ENCODE peak calls at places on chromosomes 2 and 18, in seven cellular contexts. Y is astrocyte of the spinal cord, W is nephron progenitor cell, B is fibroblast of pulmonary artery, P is GM20000, Q is A549, R is progenitor cell of endocrine pancreas. G is an unnamed sample.
A peak's percentile ranks its signal among the peaks of the same experiment; 100 is the strongest.

GRCh38 chr2:9769171-9770005 is 73.9 kb upstream of the TAF1B start:
- DNase-seq in W (peak; percentile 72), Q (no peak), Y (no peak), R (no peak), B (no peak), P (peak; percentile 71), G (peak; percentile 88)

GRCh38 chr18:3916082-3916481 is 466.1 kb downstream of the TGIF1 start:
- DNase-seq in R (no peak), P (no peak), Q (no peak), W (no peak), B (no peak), Y (no peak), G (no peak)

GRCh38 chr18:10530852-10531251 is 5.0 kb downstream of the NAPG start:
- DNase-seq in B (no peak), R (no peak), W (no peak), P (no peak), Y (peak; percentile 7), Q (no peak), G (no peak)

GRCh38 chr2:177772529-177772928 is 300.0 kb downstream of the PDE11A start:
- DNase-seq in Q (peak; percentile 30), P (peak; percentile 21), R (no peak), B (peak; percentile 56), W (no peak), Y (peak; percentile 65), G (peak; percentile 15)

GRCh38 chr2:112001136-112001764 is 53.8 kb upstream of the TMEM87B start:
- DNase-seq in Q (no peak), B (peak; percentile 41), Y (peak; percentile 22), R (no peak), P (no peak), W (no peak), G (no peak)

GRCh38 chr2:69652206-69652605 is 8.7 kb upstream of the AAK1 start:
- DNase-seq in Q (peak; percentile 67), R (no peak), P (no peak), B (peak; percentile 56), Y (peak; percentile 67), W (no peak), G (no peak)

GRCh38 chr2:19860022-19860421 is 41.8 kb downstream of the TTC32 start:
- DNase-seq in B (peak; percentile 8), R (no peak), W (no peak), P (no peak), Y (no peak), Q (peak; percentile 18), G (no peak)

GRCh38 chr2:170969030-170969429 is 40.0 kb downstream of the GORASP2 start:
- DNase-seq in W (no peak), Q (no peak), Y (no peak), P (no peak), B (no peak), R (no peak), G (no peak)

GRCh38 chr2:179796213-179797007 is 65.0 kb downstream of the ZNF385B start:
- DNase-seq in B (no peak), Q (no peak), P (no peak), W (no peak), R (no peak), Y (no peak), G (no peak)

GRCh38 chr2:637804-638203 is 39.4 kb downstream of the TMEM18 start:
- DNase-seq in W (no peak), R (no peak), B (no peak), P (no peak), Y (no peak), Q (no peak), G (no peak)

GRCh38 chr2:3490191-3491158 is 28.9 kb downstream of the ADI1 start:
- DNase-seq in W (no peak), R (no peak), Q (no peak), Y (no peak), P (no peak), B (no peak), G (peak; percentile 32)

GRCh38 chr18:48850891-48851302 is 99.9 kb downstream of the SMAD7 start:
- DNase-seq in R (no peak), Q (no peak), B (peak; percentile 84), W (no peak), P (no peak), Y (peak; percentile 66), G (no peak)

GRCh38 chr2:79788952-79789612 is 276.2 kb downstream of the CTNNA2 start:
- DNase-seq in Q (no peak), Y (no peak), B (no peak), R (no peak), P (no peak), W (no peak), G (no peak)

GRCh38 chr2:33292981-33293586 is 183.4 kb upstream of the RASGRP3 start:
- DNase-seq in W (no peak), Y (no peak), R (no peak), B (no peak), Q (no peak), P (no peak), G (no peak)

GRCh38 chr2:231877533-231878456 is 48.4 kb downstream of the NPPC start:
- DNase-seq in P (no peak), R (no peak), W (no peak), Y (peak; percentile 31), Q (peak; percentile 55), B (peak; percentile 14), G (no peak)

GRCh38 chr2:222160125-222160524 is 138.7 kb downstream of the PAX3 start:
- DNase-seq in P (no peak), Y (no peak), R (no peak), W (no peak), B (no peak), Q (no peak), G (no peak)

GRCh38 chr18:48735070-48735676 is 196.3 kb downstream of the CTIF start:
- DNase-seq in R (no peak), W (no peak), B (no peak), Y (peak; percentile 25), P (no peak), Q (no peak), G (no peak)

GRCh38 chr2:62178741-62179271 is 17.1 kb upstream of the B3GNT2 start:
- DNase-seq in B (no peak), Q (no peak), P (no peak), R (no peak), W (no peak), Y (peak; percentile 41), G (no peak)

GRCh38 chr2:120660771-120661459 is 74.8 kb upstream of the GLI2 start:
- DNase-seq in Y (no peak), R (no peak), B (no peak), W (no peak), Q (no peak), P (no peak), G (no peak)

GRCh38 chr18:36187826-36188721 is 777 bp downstream of the MOCOS start:
- DNase-seq in B (no peak), R (peak; percentile 19), P (peak; percentile 35), W (peak; percentile 22), Q (peak; percentile 45), Y (no peak), G (peak; percentile 42)

GRCh38 chr2:235722869-235723268 is 229.0 kb downstream of the AGAP1 start:
- DNase-seq in Y (no peak), W (no peak), R (no peak), Q (no peak), P (no peak), B (no peak), G (no peak)

GRCh38 chr18:8719192-8719591 is 13.8 kb downstream of the MTCL1 start:
- DNase-seq in Y (no peak), W (no peak), B (no peak), Q (no peak), R (no peak), P (no peak), G (no peak)

GRCh38 chr18:8718401-8718913 is 13.1 kb downstream of the MTCL1 start:
- DNase-seq in R (no peak), Q (no peak), P (no peak), Y (no peak), W (no peak), B (no peak), G (no peak)

GRCh38 chr18:8720141-8720540 is 14.8 kb downstream of the MTCL1 start:
- DNase-seq in B (no peak), Y (no peak), R (no peak), Q (no peak), W (no peak), P (no peak), G (no peak)

GRCh38 chr18:8715599-8715998 is 10.2 kb downstream of the MTCL1 start:
- DNase-seq in Q (no peak), P (no peak), Y (no peak), B (no peak), R (no peak), W (no peak), G (no peak)

GRCh38 chr18:8717011-8717770 is 11.8 kb downstream of the MTCL1 start:
- DNase-seq in Q (no peak), R (no peak), W (no peak), P (no peak), B (no peak), Y (no peak), G (no peak)
- TF ChIP-seq CTCF in Q (no peak), R (no peak), W (no peak), P (no peak), B (no peak), Y (no peak), G (no peak)

GRCh38 chr2:160736148-160736547 is 242.5 kb upstream of the RBMS1 start:
- DNase-seq in R (no peak), P (no peak), Y (no peak), W (no peak), B (no peak), Q (no peak), G (no peak)

GRCh38 chr2:160741271-160741670 is 247.7 kb upstream of the RBMS1 start:
- DNase-seq in W (no peak), P (no peak), Y (no peak), R (no peak), Q (no peak), B (no peak), G (no peak)

GRCh38 chr2:160735696-160736095 is 242.1 kb upstream of the RBMS1 start:
- DNase-seq in W (no peak), R (no peak), Q (no peak), Y (no peak), B (no peak), P (no peak), G (no peak)

GRCh38 chr2:160736629-160737028 is 243.0 kb upstream of the RBMS1 start:
- DNase-seq in W (no peak), Y (peak; percentile 73), Q (peak; percentile 53), R (no peak), P (no peak), B (peak; percentile 52), G (no peak)

GRCh38 chr2:160737247-160737646 is 243.6 kb upstream of the RBMS1 start:
- DNase-seq in P (no peak), Y (peak; percentile 42), B (no peak), W (no peak), R (no peak), Q (no peak), G (no peak)
- TF ChIP-seq CTCF in P (no peak), Y (no peak), B (no peak), W (no peak), R (no peak), Q (no peak), G (no peak)

GRCh38 chr2:224347181-224348051 is 54.5 kb downstream of the FAM124B start:
- DNase-seq in Q (no peak), W (no peak), B (no peak), Y (peak; percentile 7), R (no peak), P (no peak), G (no peak)
- TF ChIP-seq CTCF in Q (no peak), W (no peak), B (no peak), Y (no peak), R (no peak), P (no peak), G (no peak)

DNA sequence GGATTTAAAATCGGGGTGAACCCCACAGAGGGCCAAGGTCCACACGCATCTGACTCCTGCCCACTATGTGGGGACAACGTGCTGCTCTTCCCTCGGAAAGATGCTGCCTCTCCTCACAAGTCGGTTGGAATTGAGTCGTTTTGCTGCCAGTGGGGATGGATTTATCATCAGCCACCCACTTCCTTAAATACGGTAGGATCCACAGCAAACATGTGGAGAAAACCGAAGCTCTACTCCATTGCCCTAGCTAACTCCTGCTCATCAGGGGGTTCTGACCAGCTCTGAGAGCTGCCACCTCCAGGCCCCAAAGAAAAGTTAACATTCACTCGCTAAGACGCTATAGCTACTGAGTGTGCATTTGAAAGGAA is 80.9 kb downstream of the CHRNA1 start:
- DNase-seq in Q (peak; percentile 58), P (peak; percentile 73), W (no peak), R (no peak), B (peak; percentile 63), Y (peak; percentile 62), G (peak; percentile 51)
- TF ChIP-seq CTCF in Q (peak; percentile 20), P (no peak), W (no peak), R (no peak), B (peak; percentile 27), Y (peak; percentile 28), G (no peak)

G was measured in GM13976.